ENCODE peak calls at places on chromosomes 13 and 19, in ten cellular contexts. One of them, this sample, is unnamed.

GRCh38 chr19:11964496-11964857 is 363 bp upstream of the ZNF763 start:
- DNase-seq in NCI-H1694: no peak
- DNase-seq in ovary: peak; percentile 59
- DNase-seq in CD8-positive, alpha-beta memory T cell: no peak
- DNase-seq in Calu3: no peak
- DNase-seq in activated CD4-positive, alpha-beta memory T cell treated with anti-CD3 and anti-CD28 coated beads, Interleukin-2, amount 10 ng/mL, durations not matched to agents 7 days and 5 days: no peak
- DNase-seq in stimulated activated CD4-positive, alpha-beta T cell treated with anti-CD3 and anti-CD28 coated beads, Interleukin-15, amount 100 ng/mL, for 24 hours: no peak
- DNase-seq in activated T-cell treated with anti-CD3 and anti-CD28 coated beads, Interleukin-2, amount 50 U/mL, for 48 hours: no peak
- DNase-seq in HAP-1: no peak
- DNase-seq in NCI-H2081: no peak
- DNase-seq in this sample: no peak

GRCh38 chr19:12789098-12789903 is 2.0 kb upstream of the JUNB start:
- DNase-seq in NCI-H1694: no peak
- DNase-seq in ovary: no peak
- DNase-seq in CD8-positive, alpha-beta memory T cell: no peak
- DNase-seq in Calu3: no peak
- DNase-seq in activated CD4-positive, alpha-beta memory T cell treated with anti-CD3 and anti-CD28 coated beads, Interleukin-2, amount 10 ng/mL, durations not matched to agents 7 days and 5 days: no peak
- DNase-seq in stimulated activated CD4-positive, alpha-beta T cell treated with anti-CD3 and anti-CD28 coated beads, Interleukin-15, amount 100 ng/mL, for 24 hours: peak; percentile 55
- DNase-seq in activated T-cell treated with anti-CD3 and anti-CD28 coated beads, Interleukin-2, amount 50 U/mL, for 48 hours: no peak
- DNase-seq in HAP-1: no peak
- DNase-seq in NCI-H2081: no peak
- DNase-seq in this sample: peak; percentile 65

GRCh38 chr19:2043864-2044708 is 7.0 kb downstream of the MKNK2 start:
- DNase-seq in NCI-H1694: no peak
- DNase-seq in ovary: no peak
- DNase-seq in CD8-positive, alpha-beta memory T cell: peak; percentile 24
- DNase-seq in Calu3: no peak
- DNase-seq in activated CD4-positive, alpha-beta memory T cell treated with anti-CD3 and anti-CD28 coated beads, Interleukin-2, amount 10 ng/mL, durations not matched to agents 7 days and 5 days: no peak
- DNase-seq in stimulated activated CD4-positive, alpha-beta T cell treated with anti-CD3 and anti-CD28 coated beads, Interleukin-15, amount 100 ng/mL, for 24 hours: no peak
- DNase-seq in activated T-cell treated with anti-CD3 and anti-CD28 coated beads, Interleukin-2, amount 50 U/mL, for 48 hours: no peak
- DNase-seq in HAP-1: no peak
- DNase-seq in NCI-H2081: no peak
- DNase-seq in this sample: no peak

GRCh38 chr13:83449666-83450395 is 432.4 kb downstream of the SLITRK1 start:
- DNase-seq in NCI-H1694: no peak
- DNase-seq in ovary: no peak
- DNase-seq in CD8-positive, alpha-beta memory T cell: no peak
- DNase-seq in Calu3: no peak
- DNase-seq in activated CD4-positive, alpha-beta memory T cell treated with anti-CD3 and anti-CD28 coated beads, Interleukin-2, amount 10 ng/mL, durations not matched to agents 7 days and 5 days: no peak
- DNase-seq in stimulated activated CD4-positive, alpha-beta T cell treated with anti-CD3 and anti-CD28 coated beads, Interleukin-15, amount 100 ng/mL, for 24 hours: no peak
- DNase-seq in activated T-cell treated with anti-CD3 and anti-CD28 coated beads, Interleukin-2, amount 50 U/mL, for 48 hours: no peak
- DNase-seq in HAP-1: no peak
- DNase-seq in NCI-H2081: no peak
- DNase-seq in this sample: no peak

GRCh38 chr13:19117913-19118739 is 63.5 kb downstream of the TUBA3C start:
- DNase-seq in NCI-H1694: no peak
- DNase-seq in ovary: no peak
- DNase-seq in CD8-positive, alpha-beta memory T cell: no peak
- DNase-seq in Calu3: no peak
- DNase-seq in activated CD4-positive, alpha-beta memory T cell treated with anti-CD3 and anti-CD28 coated beads, Interleukin-2, amount 10 ng/mL, durations not matched to agents 7 days and 5 days: no peak
- DNase-seq in stimulated activated CD4-positive, alpha-beta T cell treated with anti-CD3 and anti-CD28 coated beads, Interleukin-15, amount 100 ng/mL, for 24 hours: no peak
- DNase-seq in activated T-cell treated with anti-CD3 and anti-CD28 coated beads, Interleukin-2, amount 50 U/mL, for 48 hours: no peak
- DNase-seq in HAP-1: no peak
- DNase-seq in NCI-H2081: no peak
- DNase-seq in this sample: no peak

GRCh38 chr19:46422344-46422743 is 6.4 kb downstream of the PNMA8C start:
- DNase-seq in NCI-H1694: no peak
- DNase-seq in ovary: no peak
- DNase-seq in CD8-positive, alpha-beta memory T cell: no peak
- DNase-seq in Calu3: no peak
- DNase-seq in activated CD4-positive, alpha-beta memory T cell treated with anti-CD3 and anti-CD28 coated beads, Interleukin-2, amount 10 ng/mL, durations not matched to agents 7 days and 5 days: no peak
- DNase-seq in stimulated activated CD4-positive, alpha-beta T cell treated with anti-CD3 and anti-CD28 coated beads, Interleukin-15, amount 100 ng/mL, for 24 hours: no peak
- DNase-seq in activated T-cell treated with anti-CD3 and anti-CD28 coated beads, Interleukin-2, amount 50 U/mL, for 48 hours: no peak
- DNase-seq in HAP-1: no peak
- DNase-seq in NCI-H2081: no peak
- DNase-seq in this sample: no peak

GRCh38 chr13:97284558-97284957 is 62.4 kb downstream of the MBNL2 start:
- DNase-seq in NCI-H1694: no peak
- DNase-seq in ovary: no peak
- DNase-seq in CD8-positive, alpha-beta memory T cell: no peak
- DNase-seq in Calu3: no peak
- DNase-seq in activated CD4-positive, alpha-beta memory T cell treated with anti-CD3 and anti-CD28 coated beads, Interleukin-2, amount 10 ng/mL, durations not matched to agents 7 days and 5 days: no peak
- DNase-seq in stimulated activated CD4-positive, alpha-beta T cell treated with anti-CD3 and anti-CD28 coated beads, Interleukin-15, amount 100 ng/mL, for 24 hours: no peak
- DNase-seq in activated T-cell treated with anti-CD3 and anti-CD28 coated beads, Interleukin-2, amount 50 U/mL, for 48 hours: no peak
- DNase-seq in HAP-1: no peak
- DNase-seq in NCI-H2081: no peak
- DNase-seq in this sample: no peak

GRCh38 chr13:77872995-77873394 is 45.6 kb downstream of the EDNRB start:
- DNase-seq in NCI-H1694: no peak
- DNase-seq in ovary: no peak
- DNase-seq in CD8-positive, alpha-beta memory T cell: no peak
- DNase-seq in Calu3: no peak
- DNase-seq in activated CD4-positive, alpha-beta memory T cell treated with anti-CD3 and anti-CD28 coated beads, Interleukin-2, amount 10 ng/mL, durations not matched to agents 7 days and 5 days: no peak
- DNase-seq in stimulated activated CD4-positive, alpha-beta T cell treated with anti-CD3 and anti-CD28 coated beads, Interleukin-15, amount 100 ng/mL, for 24 hours: no peak
- DNase-seq in activated T-cell treated with anti-CD3 and anti-CD28 coated beads, Interleukin-2, amount 50 U/mL, for 48 hours: no peak
- DNase-seq in HAP-1: no peak
- DNase-seq in NCI-H2081: no peak
- DNase-seq in this sample: no peak

GRCh38 chr19:5987077-5987818 is 9.3 kb upstream of the RANBP3 start:
- DNase-seq in NCI-H1694: peak; percentile 59
- DNase-seq in ovary: peak; percentile 66
- DNase-seq in CD8-positive, alpha-beta memory T cell: peak; percentile 53
- DNase-seq in Calu3: peak; percentile 73
- DNase-seq in activated CD4-positive, alpha-beta memory T cell treated with anti-CD3 and anti-CD28 coated beads, Interleukin-2, amount 10 ng/mL, durations not matched to agents 7 days and 5 days: peak; percentile 79
- DNase-seq in stimulated activated CD4-positive, alpha-beta T cell treated with anti-CD3 and anti-CD28 coated beads, Interleukin-15, amount 100 ng/mL, for 24 hours: peak; percentile 83
- DNase-seq in activated T-cell treated with anti-CD3 and anti-CD28 coated beads, Interleukin-2, amount 50 U/mL, for 48 hours: peak; percentile 81
- DNase-seq in HAP-1: peak; percentile 85
- DNase-seq in NCI-H2081: peak; percentile 86
- DNase-seq in this sample: peak; percentile 80

GRCh38 chr19:56405062-56405461 is 930 bp downstream of the ZNF583 start:
- DNase-seq in NCI-H1694: no peak
- DNase-seq in ovary: no peak
- DNase-seq in CD8-positive, alpha-beta memory T cell: no peak
- DNase-seq in Calu3: no peak
- DNase-seq in activated CD4-positive, alpha-beta memory T cell treated with anti-CD3 and anti-CD28 coated beads, Interleukin-2, amount 10 ng/mL, durations not matched to agents 7 days and 5 days: no peak
- DNase-seq in stimulated activated CD4-positive, alpha-beta T cell treated with anti-CD3 and anti-CD28 coated beads, Interleukin-15, amount 100 ng/mL, for 24 hours: peak; percentile 5
- DNase-seq in activated T-cell treated with anti-CD3 and anti-CD28 coated beads, Interleukin-2, amount 50 U/mL, for 48 hours: no peak
- DNase-seq in HAP-1: no peak
- DNase-seq in NCI-H2081: no peak
- DNase-seq in this sample: peak; percentile 47

GRCh38 chr13:32840840-32841713 is 175.1 kb upstream of the KL start:
- DNase-seq in NCI-H1694: no peak
- DNase-seq in ovary: no peak
- DNase-seq in CD8-positive, alpha-beta memory T cell: no peak
- DNase-seq in Calu3: no peak
- DNase-seq in activated CD4-positive, alpha-beta memory T cell treated with anti-CD3 and anti-CD28 coated beads, Interleukin-2, amount 10 ng/mL, durations not matched to agents 7 days and 5 days: no peak
- DNase-seq in stimulated activated CD4-positive, alpha-beta T cell treated with anti-CD3 and anti-CD28 coated beads, Interleukin-15, amount 100 ng/mL, for 24 hours: no peak
- DNase-seq in activated T-cell treated with anti-CD3 and anti-CD28 coated beads, Interleukin-2, amount 50 U/mL, for 48 hours: no peak
- DNase-seq in HAP-1: no peak
- DNase-seq in NCI-H2081: peak; percentile 39
- DNase-seq in this sample: no peak

GRCh38 chr13:46575843-46576242 is 22.9 kb downstream of the LRCH1 start:
- DNase-seq in NCI-H1694: no peak
- DNase-seq in ovary: no peak
- DNase-seq in CD8-positive, alpha-beta memory T cell: no peak
- DNase-seq in Calu3: no peak
- DNase-seq in activated CD4-positive, alpha-beta memory T cell treated with anti-CD3 and anti-CD28 coated beads, Interleukin-2, amount 10 ng/mL, durations not matched to agents 7 days and 5 days: no peak
- DNase-seq in stimulated activated CD4-positive, alpha-beta T cell treated with anti-CD3 and anti-CD28 coated beads, Interleukin-15, amount 100 ng/mL, for 24 hours: no peak
- DNase-seq in activated T-cell treated with anti-CD3 and anti-CD28 coated beads, Interleukin-2, amount 50 U/mL, for 48 hours: no peak
- DNase-seq in HAP-1: no peak
- DNase-seq in NCI-H2081: no peak
- DNase-seq in this sample: no peak

GRCh38 chr13:49357694-49358093 is 86.2 kb downstream of the CAB39L start:
- DNase-seq in NCI-H1694: no peak
- DNase-seq in ovary: no peak
- DNase-seq in CD8-positive, alpha-beta memory T cell: no peak
- DNase-seq in Calu3: no peak
- DNase-seq in activated CD4-positive, alpha-beta memory T cell treated with anti-CD3 and anti-CD28 coated beads, Interleukin-2, amount 10 ng/mL, durations not matched to agents 7 days and 5 days: no peak
- DNase-seq in stimulated activated CD4-positive, alpha-beta T cell treated with anti-CD3 and anti-CD28 coated beads, Interleukin-15, amount 100 ng/mL, for 24 hours: no peak
- DNase-seq in activated T-cell treated with anti-CD3 and anti-CD28 coated beads, Interleukin-2, amount 50 U/mL, for 48 hours: no peak
- DNase-seq in HAP-1: no peak
- DNase-seq in NCI-H2081: no peak
- DNase-seq in this sample: no peak

GRCh38 chr19:38506723-38507550 is 73.4 kb downstream of the RYR1 start:
- DNase-seq in NCI-H1694: no peak
- DNase-seq in ovary: peak; percentile 86
- DNase-seq in CD8-positive, alpha-beta memory T cell: peak; percentile 90
- DNase-seq in Calu3: peak; percentile 68
- DNase-seq in activated CD4-positive, alpha-beta memory T cell treated with anti-CD3 and anti-CD28 coated beads, Interleukin-2, amount 10 ng/mL, durations not matched to agents 7 days and 5 days: peak; percentile 93
- DNase-seq in stimulated activated CD4-positive, alpha-beta T cell treated with anti-CD3 and anti-CD28 coated beads, Interleukin-15, amount 100 ng/mL, for 24 hours: peak; percentile 95
- DNase-seq in activated T-cell treated with anti-CD3 and anti-CD28 coated beads, Interleukin-2, amount 50 U/mL, for 48 hours: peak; percentile 76
- DNase-seq in HAP-1: peak; percentile 100
- DNase-seq in NCI-H2081: peak; percentile 21
- DNase-seq in this sample: peak; percentile 92

GRCh38 chr13:84497613-84498012 is 615.3 kb upstream of the SLITRK1 start:
- DNase-seq in NCI-H1694: no peak
- DNase-seq in ovary: no peak
- DNase-seq in CD8-positive, alpha-beta memory T cell: no peak
- DNase-seq in Calu3: no peak
- DNase-seq in activated CD4-positive, alpha-beta memory T cell treated with anti-CD3 and anti-CD28 coated beads, Interleukin-2, amount 10 ng/mL, durations not matched to agents 7 days and 5 days: no peak
- DNase-seq in stimulated activated CD4-positive, alpha-beta T cell treated with anti-CD3 and anti-CD28 coated beads, Interleukin-15, amount 100 ng/mL, for 24 hours: no peak
- DNase-seq in activated T-cell treated with anti-CD3 and anti-CD28 coated beads, Interleukin-2, amount 50 U/mL, for 48 hours: no peak
- DNase-seq in HAP-1: no peak
- DNase-seq in NCI-H2081: no peak
- DNase-seq in this sample: no peak

GRCh38 chr19:36605839-36606478 is 846 bp downstream of the ZNF382 start:
- DNase-seq in NCI-H1694: no peak
- DNase-seq in ovary: no peak
- DNase-seq in CD8-positive, alpha-beta memory T cell: no peak
- DNase-seq in Calu3: no peak
- DNase-seq in activated CD4-positive, alpha-beta memory T cell treated with anti-CD3 and anti-CD28 coated beads, Interleukin-2, amount 10 ng/mL, durations not matched to agents 7 days and 5 days: no peak
- DNase-seq in stimulated activated CD4-positive, alpha-beta T cell treated with anti-CD3 and anti-CD28 coated beads, Interleukin-15, amount 100 ng/mL, for 24 hours: no peak
- DNase-seq in activated T-cell treated with anti-CD3 and anti-CD28 coated beads, Interleukin-2, amount 50 U/mL, for 48 hours: no peak
- DNase-seq in HAP-1: no peak
- DNase-seq in NCI-H2081: no peak
- DNase-seq in this sample: no peak

GRCh38 chr13:101453784-101454201 is 1.3 kb downstream of the ITGBL1 start:
- DNase-seq in NCI-H1694: no peak
- DNase-seq in ovary: no peak
- DNase-seq in CD8-positive, alpha-beta memory T cell: no peak
- DNase-seq in Calu3: no peak
- DNase-seq in activated CD4-positive, alpha-beta memory T cell treated with anti-CD3 and anti-CD28 coated beads, Interleukin-2, amount 10 ng/mL, durations not matched to agents 7 days and 5 days: no peak
- DNase-seq in stimulated activated CD4-positive, alpha-beta T cell treated with anti-CD3 and anti-CD28 coated beads, Interleukin-15, amount 100 ng/mL, for 24 hours: no peak
- DNase-seq in activated T-cell treated with anti-CD3 and anti-CD28 coated beads, Interleukin-2, amount 50 U/mL, for 48 hours: no peak
- DNase-seq in HAP-1: no peak
- DNase-seq in NCI-H2081: no peak
- DNase-seq in this sample: no peak

GRCh38 chr13:71801781-71802180 is 65.2 kb downstream of the DACH1 start:
- DNase-seq in NCI-H1694: peak; percentile 96
- DNase-seq in ovary: no peak
- DNase-seq in CD8-positive, alpha-beta memory T cell: no peak
- DNase-seq in Calu3: no peak
- DNase-seq in activated CD4-positive, alpha-beta memory T cell treated with anti-CD3 and anti-CD28 coated beads, Interleukin-2, amount 10 ng/mL, durations not matched to agents 7 days and 5 days: no peak
- DNase-seq in stimulated activated CD4-positive, alpha-beta T cell treated with anti-CD3 and anti-CD28 coated beads, Interleukin-15, amount 100 ng/mL, for 24 hours: no peak
- DNase-seq in activated T-cell treated with anti-CD3 and anti-CD28 coated beads, Interleukin-2, amount 50 U/mL, for 48 hours: no peak
- DNase-seq in HAP-1: peak; percentile 24
- DNase-seq in NCI-H2081: peak; percentile 70
- DNase-seq in this sample: no peak

GRCh38 chr19:41919948-41920712 is 8.1 kb downstream of the ERFL start:
- DNase-seq in NCI-H1694: no peak
- DNase-seq in ovary: no peak
- DNase-seq in CD8-positive, alpha-beta memory T cell: no peak
- DNase-seq in Calu3: no peak
- DNase-seq in activated CD4-positive, alpha-beta memory T cell treated with anti-CD3 and anti-CD28 coated beads, Interleukin-2, amount 10 ng/mL, durations not matched to agents 7 days and 5 days: no peak
- DNase-seq in stimulated activated CD4-positive, alpha-beta T cell treated with anti-CD3 and anti-CD28 coated beads, Interleukin-15, amount 100 ng/mL, for 24 hours: no peak
- DNase-seq in activated T-cell treated with anti-CD3 and anti-CD28 coated beads, Interleukin-2, amount 50 U/mL, for 48 hours: no peak
- DNase-seq in HAP-1: no peak
- DNase-seq in NCI-H2081: no peak
- DNase-seq in this sample: no peak

GRCh38 chr13:99425485-99426341 is 75.6 kb upstream of the TM9SF2 start:
- DNase-seq in NCI-H1694: no peak
- DNase-seq in ovary: no peak
- DNase-seq in CD8-positive, alpha-beta memory T cell: peak; percentile 29
- DNase-seq in Calu3: no peak
- DNase-seq in activated CD4-positive, alpha-beta memory T cell treated with anti-CD3 and anti-CD28 coated beads, Interleukin-2, amount 10 ng/mL, durations not matched to agents 7 days and 5 days: peak; percentile 61
- DNase-seq in stimulated activated CD4-positive, alpha-beta T cell treated with anti-CD3 and anti-CD28 coated beads, Interleukin-15, amount 100 ng/mL, for 24 hours: peak; percentile 76
- DNase-seq in activated T-cell treated with anti-CD3 and anti-CD28 coated beads, Interleukin-2, amount 50 U/mL, for 48 hours: peak; percentile 68
- DNase-seq in HAP-1: no peak
- DNase-seq in NCI-H2081: no peak
- DNase-seq in this sample: peak; percentile 88

GRCh38 chr13:112179995-112180394 is 113.0 kb downstream of the SOX1 start:
- DNase-seq in NCI-H1694: no peak
- DNase-seq in ovary: no peak
- DNase-seq in CD8-positive, alpha-beta memory T cell: no peak
- DNase-seq in Calu3: no peak
- DNase-seq in activated CD4-positive, alpha-beta memory T cell treated with anti-CD3 and anti-CD28 coated beads, Interleukin-2, amount 10 ng/mL, durations not matched to agents 7 days and 5 days: no peak
- DNase-seq in stimulated activated CD4-positive, alpha-beta T cell treated with anti-CD3 and anti-CD28 coated beads, Interleukin-15, amount 100 ng/mL, for 24 hours: no peak
- DNase-seq in activated T-cell treated with anti-CD3 and anti-CD28 coated beads, Interleukin-2, amount 50 U/mL, for 48 hours: no peak
- DNase-seq in HAP-1: no peak
- DNase-seq in NCI-H2081: no peak
- DNase-seq in this sample: no peak

GRCh38 chr19:9295411-9295849 is 14.2 kb downstream of the ZNF699 start:
- DNase-seq in NCI-H1694: no peak
- DNase-seq in ovary: no peak
- DNase-seq in CD8-positive, alpha-beta memory T cell: no peak
- DNase-seq in Calu3: no peak
- DNase-seq in activated CD4-positive, alpha-beta memory T cell treated with anti-CD3 and anti-CD28 coated beads, Interleukin-2, amount 10 ng/mL, durations not matched to agents 7 days and 5 days: no peak
- DNase-seq in stimulated activated CD4-positive, alpha-beta T cell treated with anti-CD3 and anti-CD28 coated beads, Interleukin-15, amount 100 ng/mL, for 24 hours: no peak
- DNase-seq in activated T-cell treated with anti-CD3 and anti-CD28 coated beads, Interleukin-2, amount 50 U/mL, for 48 hours: no peak
- DNase-seq in HAP-1: no peak
- DNase-seq in NCI-H2081: no peak
- DNase-seq in this sample: no peak

This sample was measured in activated CD8-positive, alpha-beta T cell treated with anti-CD3 and anti-CD28 coated beads for 36 hours.